ENCODE peak calls at places on chromosomes 4 and X, in eight cellular contexts. I, O, G, L, S, M, V and R are unnamed samples.

GRCh38 chrX:15055146-15055930 is 182.1 kb downstream of the MOSPD2 start:
- DNase-seq in L (no peak), I (no peak), O (no peak), M (no peak), S (no peak), V (no peak), G (no peak), R (no peak)

GRCh38 chr4:23881052-23881501 is 8.8 kb downstream of the PPARGC1A start:
- DNase-seq in S (no peak), G (no peak), V (no peak), O (no peak), M (no peak), L (no peak), I (no peak), R (no peak)

GRCh38 chr4:38869511-38869910 is 1.9 kb downstream of the FAM114A1 start:
- DNase-seq in L (no peak), G (no peak), O (no peak), V (no peak), I (no peak), S (no peak), M (no peak), R (no peak)

GRCh38 chr4:109872950-109873656 is 25.2 kb downstream of the LRIT3 start:
- DNase-seq in M (no peak), G (no peak), S (no peak), L (no peak), O (no peak), V (no peak), I (no peak), R (no peak)

GRCh38 chrX:51837451-51837850 is 56.0 kb upstream of the MAGED1 start:
- DNase-seq in M (no peak), G (no peak), O (no peak), S (no peak), L (no peak), I (no peak), V (no peak), R (no peak)

GRCh38 chrX:41333744-41333993 is 293 bp upstream of the DDX3X start:
- DNase-seq in S (no peak), G (no peak), V (peak), L (peak), I (peak), O (no peak), M (no peak), R (no peak)

GRCh38 chr4:78426972-78427371 is 124.6 kb upstream of the ANXA3 start:
- DNase-seq in I (no peak), M (no peak), O (no peak), V (no peak), G (no peak), S (no peak), L (no peak), R (no peak)

GRCh38 chr4:109207060-109207459 is 95.4 kb downstream of the COL25A1 start:
- DNase-seq in L (no peak), S (no peak), M (no peak), I (no peak), O (no peak), G (no peak), V (no peak), R (no peak)

GRCh38 chr4:75892508-75892907 is 9.7 kb downstream of the PPEF2 start:
- DNase-seq in V (peak), I (no peak), O (no peak), S (no peak), M (no peak), L (no peak), G (no peak), R (no peak)

GRCh38 chr4:85728471-85728870 is 253.5 kb downstream of the ARHGAP24 start:
- DNase-seq in S (no peak), L (no peak), O (no peak), V (no peak), G (no peak), I (no peak), M (no peak), R (no peak)

GRCh38 chr4:73541251-73541650 is 59.7 kb downstream of the AFM start:
- DNase-seq in L (no peak), M (no peak), O (no peak), S (no peak), V (no peak), I (no peak), G (no peak), R (no peak)

DNA sequence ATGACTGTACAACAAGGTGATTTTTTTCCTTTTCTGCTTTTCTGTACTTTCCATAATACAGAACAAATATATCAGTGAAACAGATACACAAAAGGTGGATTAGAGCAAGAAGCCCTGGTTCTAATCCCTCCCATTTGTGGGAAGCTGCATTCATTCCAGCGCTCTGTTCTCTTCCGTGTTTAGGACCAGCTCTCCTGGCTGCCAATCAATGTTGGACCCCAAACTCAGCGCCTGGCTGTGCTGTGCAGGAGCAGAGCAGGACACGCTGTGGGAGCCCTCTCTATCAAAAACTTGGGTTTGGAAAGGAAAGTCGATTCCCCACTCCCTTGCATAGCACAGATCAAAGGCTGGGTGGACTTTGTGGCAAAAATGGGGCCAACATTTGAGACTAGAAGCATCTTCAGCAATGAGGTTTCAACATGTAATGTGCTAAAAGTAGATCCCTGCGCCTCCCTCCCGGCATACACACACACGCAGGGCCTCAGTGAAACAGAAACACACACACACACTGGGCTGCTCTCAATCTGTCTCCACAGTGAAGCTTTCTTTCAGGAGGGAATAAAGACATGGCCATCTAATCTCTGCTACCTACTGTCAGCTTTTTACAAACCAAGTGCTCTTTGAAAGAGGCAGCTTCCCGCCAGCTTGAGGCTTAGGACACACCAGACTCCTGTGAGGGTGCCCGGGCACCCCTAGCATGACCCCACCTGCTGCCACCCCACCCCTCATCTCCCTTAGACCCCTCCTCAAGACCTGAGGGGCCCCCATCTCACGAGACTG is 12.2 kb downstream of the WDR1 start:
- DNase-seq in S (no peak), M (no peak), L (no peak), V (no peak), O (no peak), I (no peak), G (no peak), R (no peak)
- TF ChIP-seq POLR2A in S (no peak), M (no peak), L (no peak), V (no peak), O (no peak), I (no peak), G (no peak), R (no peak)

GRCh38 chrX:109841869-109842579 is 109.0 kb upstream of the ACSL4 start:
- DNase-seq in I (no peak), M (no peak), L (no peak), S (no peak), O (no peak), G (no peak), V (no peak), R (no peak)

GRCh38 chrX:109841257-109841656 is 108.2 kb upstream of the ACSL4 start:
- DNase-seq in G (no peak), I (no peak), S (no peak), L (no peak), O (no peak), V (no peak), M (no peak), R (no peak)

GRCh38 chrX:109839694-109840358 is 106.8 kb upstream of the ACSL4 start:
- DNase-seq in O (no peak), M (peak), I (no peak), S (no peak), V (peak), L (no peak), G (no peak), R (no peak)

GRCh38 chrX:109842611-109843010 is 109.6 kb upstream of the ACSL4 start:
- DNase-seq in G (no peak), M (no peak), O (no peak), L (no peak), S (no peak), I (no peak), V (no peak), R (no peak)

DNA sequence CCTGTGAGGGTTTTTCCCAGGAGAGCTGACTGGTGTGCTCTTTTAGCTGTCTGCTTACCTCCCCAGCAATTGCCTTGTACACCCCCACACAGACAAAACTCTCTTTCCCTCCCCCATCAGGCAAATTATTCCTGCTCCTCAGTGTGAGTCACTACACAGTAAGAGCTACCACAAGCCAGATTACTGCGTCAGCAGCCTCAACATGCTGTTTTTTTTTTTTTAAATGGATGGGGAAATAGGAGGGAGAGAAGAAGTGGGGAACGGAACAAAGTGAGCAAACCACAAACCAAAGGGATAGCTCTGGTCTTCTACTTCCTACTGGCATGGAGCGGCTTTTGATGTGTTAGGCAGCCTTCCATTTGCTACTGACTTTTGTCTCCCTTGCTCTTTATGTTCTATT is 107.5 kb upstream of the ACSL4 start:
- DNase-seq in O (no peak), I (no peak), S (no peak), M (peak), L (no peak), G (peak), V (peak), R (no peak)
- H3K27ac ChIP-seq in O (peak), I (no peak), S (peak), M (peak), L (peak), G (peak), V (no peak), R (peak)

GRCh38 chr4:165115301-165115700 is 2.6 kb upstream of the TMEM192 start:
- DNase-seq in V (no peak), O (no peak), L (no peak), I (no peak), G (no peak), S (no peak), M (no peak), R (no peak)

GRCh38 chr4:165118256-165118909 is 5.7 kb upstream of the TMEM192 start:
- DNase-seq in M (no peak), G (no peak), V (no peak), S (no peak), O (no peak), I (no peak), L (no peak), R (no peak)

GRCh38 chr4:165111906-165112257 is 778 bp downstream of the TMEM192 start:
- DNase-seq in O (no peak), S (no peak), M (no peak), L (no peak), I (no peak), V (no peak), G (no peak), R (no peak)

GRCh38 chr4:165106518-165106917 is 6.1 kb downstream of the TMEM192 start:
- DNase-seq in L (no peak), S (no peak), M (no peak), V (no peak), O (no peak), G (no peak), I (no peak), R (peak)

DNA sequence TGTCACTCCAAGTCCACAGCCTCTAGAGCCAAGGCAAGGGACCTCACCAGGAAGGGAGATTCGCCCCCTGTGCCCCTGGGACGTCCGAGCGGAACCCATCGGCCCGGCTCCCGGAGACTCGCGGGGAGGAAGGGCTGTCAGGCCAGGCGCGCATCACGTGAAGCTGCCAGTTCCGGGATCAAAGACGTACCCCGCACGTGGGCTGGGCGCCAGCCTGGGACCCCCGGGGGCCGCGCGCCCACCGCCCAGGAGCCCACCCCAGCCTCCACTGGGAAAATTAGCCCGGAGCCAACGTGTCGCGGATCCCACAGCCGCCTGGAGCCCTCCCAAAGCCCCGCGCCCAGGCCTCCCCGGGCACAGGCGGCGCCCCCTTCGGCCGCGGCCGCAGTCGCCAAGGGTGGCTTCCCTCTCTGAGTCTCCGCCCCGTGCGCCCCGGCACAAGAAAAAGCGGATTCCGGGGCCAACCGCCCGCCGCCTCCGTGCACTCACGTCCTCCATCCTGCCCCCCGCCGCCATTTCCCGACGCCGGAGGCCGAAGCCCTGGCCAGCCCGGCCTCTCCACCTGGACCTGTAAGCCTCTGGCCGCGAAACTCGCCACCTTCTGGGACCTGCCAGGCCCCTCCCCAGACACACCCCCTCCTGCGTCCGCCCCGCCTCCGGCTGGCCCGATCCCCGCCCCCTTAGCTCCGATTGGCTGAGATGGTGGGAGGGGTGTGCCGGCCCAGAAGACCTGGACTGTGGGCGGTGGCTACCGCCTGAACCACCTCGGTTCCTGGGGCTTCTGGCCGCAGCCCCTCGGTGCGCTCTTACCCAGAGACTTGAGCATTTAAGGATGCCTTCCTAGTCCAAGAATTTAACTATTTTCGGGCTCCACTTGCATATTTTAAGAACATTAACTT is at the start of gene TMEM192:
- DNase-seq in V (peak), L (peak), O (peak), S (peak), I (peak), G (peak), M (peak), R (peak)
- TF ChIP-seq POLR2A in V (no peak), L (no peak), O (peak), S (peak), I (peak), G (peak), M (peak), R (peak)

DNA sequence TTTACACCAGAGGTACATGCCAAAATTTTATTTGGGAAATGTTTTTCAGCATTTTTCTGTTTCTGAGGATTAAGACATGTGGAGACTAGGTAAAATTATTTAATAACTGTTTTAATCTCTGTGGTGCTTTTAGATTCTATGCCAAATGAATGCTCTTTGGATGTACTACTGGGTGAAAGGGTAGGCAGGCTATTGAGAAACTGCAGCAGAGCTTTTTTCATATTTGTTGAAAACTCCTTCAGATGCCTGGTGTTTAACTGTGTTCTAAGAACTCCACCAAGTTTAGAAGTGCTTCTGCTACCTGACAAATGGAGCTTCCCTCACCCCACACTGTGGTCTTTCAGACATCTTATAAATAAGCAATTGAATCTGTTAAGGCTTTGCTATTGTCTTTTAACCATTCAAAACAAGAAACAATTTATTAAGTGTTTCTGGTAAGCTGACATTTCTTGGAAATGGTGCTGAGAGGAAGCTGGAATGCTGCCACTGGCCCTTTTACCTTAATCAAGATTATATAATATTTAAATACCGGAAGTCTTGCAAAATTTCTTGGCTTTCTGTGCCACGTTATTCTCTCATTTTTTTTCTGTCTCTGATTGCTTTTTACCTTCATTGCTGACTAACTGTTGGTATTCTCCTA is 51.2 kb upstream of the CYSLTR1 start:
- DNase-seq in L (no peak), S (no peak), V (no peak), O (no peak), G (no peak), I (no peak), M (no peak), R (no peak)
- H3K27ac ChIP-seq in L (no peak), S (no peak), V (no peak), O (no peak), G (no peak), I (no peak), M (peak), R (no peak)

GRCh38 chr4:17055788-17056187 is 157.3 kb upstream of the LDB2 start:
- DNase-seq in I (no peak), S (no peak), V (no peak), G (no peak), M (no peak), O (no peak), L (no peak), R (no peak)
- TF ChIP-seq POLR2A in I (no peak), S (no peak), V (no peak), G (no peak), M (no peak), O (no peak), L (no peak), R (no peak)

GRCh38 chr4:183100298-183100599 is 1.2 kb downstream of the WWC2 start:
- DNase-seq in S (no peak), L (no peak), G (no peak), I (no peak), V (no peak), O (no peak), M (no peak), R (no peak)
- H3K27ac ChIP-seq in S (no peak), L (peak), G (peak), I (no peak), V (peak), O (no peak), M (peak), R (peak)

DNA sequence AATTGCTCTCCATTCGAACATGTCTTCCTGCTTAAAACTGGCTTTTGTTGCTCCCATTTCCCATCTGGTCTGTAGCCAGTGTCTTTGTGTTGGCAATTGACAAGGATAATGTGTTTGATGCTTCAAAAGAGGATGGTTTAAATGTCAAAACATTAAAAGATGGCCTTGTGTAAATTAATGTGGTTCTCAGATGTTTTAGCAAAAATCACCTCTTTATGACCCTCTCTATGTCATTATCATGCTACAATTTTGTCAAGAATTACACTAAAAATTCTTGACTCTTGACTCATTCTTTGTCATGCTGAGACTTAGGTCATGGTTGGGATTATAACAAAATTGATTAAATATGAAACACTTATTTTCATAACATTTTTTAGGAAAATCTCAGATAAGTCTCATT is 47.4 kb downstream of the TMEM131L start:
- DNase-seq in M (no peak), G (no peak), L (no peak), V (peak), I (no peak), S (no peak), O (no peak), R (no peak)
- TF ChIP-seq POLR2A in M (no peak), G (no peak), L (no peak), V (no peak), I (no peak), S (no peak), O (no peak), R (no peak)

DNA sequence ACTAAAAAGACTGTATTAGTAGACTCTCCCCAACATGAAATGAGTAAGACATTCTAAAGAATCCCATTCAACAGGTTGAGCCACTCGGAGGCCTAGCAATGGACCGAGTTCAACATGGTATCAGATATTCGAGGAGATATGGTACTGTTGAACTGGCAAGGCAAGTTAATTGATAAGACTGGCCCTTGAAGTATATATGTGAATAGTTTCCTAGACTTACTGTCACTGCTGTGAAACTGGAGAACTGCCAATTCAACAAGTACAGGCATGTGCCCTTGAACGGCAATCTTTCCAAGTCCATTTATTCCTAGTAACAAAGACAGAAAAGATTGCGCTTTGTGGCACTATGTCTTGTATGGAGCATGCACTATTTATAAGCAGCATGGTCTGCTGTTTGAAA is 24.4 kb downstream of the FAT1 start:
- DNase-seq in I (no peak), S (no peak), M (no peak), L (no peak), O (no peak), G (no peak), V (no peak), R (no peak)
- H3K27ac ChIP-seq in I (no peak), S (no peak), M (no peak), L (peak), O (no peak), G (peak), V (peak), R (no peak)

DNA sequence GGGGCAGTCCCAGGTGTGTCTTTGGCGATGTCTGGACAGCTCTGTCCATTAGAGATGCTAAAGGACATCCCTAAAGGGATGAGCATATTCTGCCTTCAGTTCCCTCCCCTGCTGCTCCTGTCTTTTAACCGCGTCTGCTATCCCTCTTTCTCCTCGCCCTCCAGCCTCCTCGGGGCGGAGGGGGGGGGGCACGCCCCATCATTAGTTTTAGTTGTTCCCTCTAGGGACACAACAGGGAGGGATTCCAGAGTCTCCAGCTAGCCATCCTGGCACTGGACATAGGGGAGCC is 1.1 kb downstream of the MSL3 start:
- DNase-seq in S (no peak), V (no peak), G (no peak), I (peak), L (no peak), O (no peak), M (no peak), R (no peak)
- TF ChIP-seq POLR2A in S (no peak), V (no peak), G (no peak), I (no peak), L (no peak), O (no peak), M (no peak), R (no peak)